ENCODE peak calls at places on chromosomes 11 and 22, in five cellular contexts. D is fibroblast of lung, Z is IMR-90, I is astrocyte, Y is endodermal cell. A is an unnamed sample.
A peak's percentile ranks its signal among the peaks of the same experiment; 100 is the strongest.

GRCh38 chr11:27718853-27719574 is 18.8 kb upstream of the BDNF start:
- DNase-seq in D (peak; percentile 51), Z (peak; percentile 65), I (no peak), Y (peak; percentile 90), A (peak; percentile 63)

GRCh38 chr11:14764213-14764898 is 120.8 kb downstream of the PDE3B start:
- DNase-seq in D (no peak), Z (no peak), I (no peak), Y (no peak), A (no peak)

GRCh38 chr11:31106963-31107576 is 262.5 kb downstream of the DCDC1 start:
- DNase-seq in D (peak; percentile 53), Z (peak; percentile 7), I (peak; percentile 0), Y (peak; percentile 93), A (no peak)

GRCh38 chr11:132032555-132032954 is 662.1 kb downstream of the NTM start:
- DNase-seq in D (peak; percentile 50), Z (peak; percentile 92), I (peak; percentile 76), Y (no peak), A (no peak)

GRCh38 chr11:7512525-7513209 is 1.1 kb upstream of the PPFIBP2 start:
- DNase-seq in D (peak; percentile 49), Z (no peak), I (no peak), Y (peak; percentile 59), A (peak; percentile 94)

GRCh38 chr22:17890892-17891291 is 116.6 kb upstream of the BID start:
- DNase-seq in D (no peak), Z (no peak), I (no peak), Y (no peak), A (no peak)

GRCh38 chr11:64245401-64245796 is 1.3 kb downstream of the PPP1R14B start:
- DNase-seq in D (no peak), Z (no peak), I (no peak), Y (no peak), A (no peak)

GRCh38 chr11:68200639-68201038 is 12.5 kb downstream of the KMT5B start:
- DNase-seq in D (peak; percentile 74), Z (peak; percentile 81), I (peak; percentile 40), Y (no peak), A (no peak)

GRCh38 chr11:66973956-66974585 is 1.0 kb upstream of the C11orf86 start:
- DNase-seq in D (peak; percentile 55), Z (no peak), I (no peak), Y (no peak), A (no peak)

GRCh38 chr11:31690041-31690440 is 121.1 kb downstream of the PAX6 start:
- DNase-seq in D (peak; percentile 23), Z (peak; percentile 24), I (peak; percentile 24), Y (no peak), A (no peak)

GRCh38 chr11:69035959-69036340 is 12.8 kb upstream of the TPCN2 start:
- DNase-seq in D (peak; percentile 80), Z (peak; percentile 61), I (no peak), Y (no peak), A (peak; percentile 92)

GRCh38 chr11:12291767-12292166 is 85.6 kb upstream of the PARVA start:
- DNase-seq in D (no peak), Z (no peak), I (no peak), Y (no peak), A (peak; percentile 22)

GRCh38 chr11:20035375-20035700 is 124.9 kb downstream of the DBX1 start:
- DNase-seq in D (peak; percentile 35), Z (no peak), I (no peak), Y (no peak), A (no peak)

GRCh38 chr11:9672288-9672916 is 8.5 kb downstream of the SWAP70 start:
- DNase-seq in D (no peak), Z (peak; percentile 54), I (peak; percentile 10), Y (no peak), A (no peak)

GRCh38 chr22:31144223-31144622 is 3.9 kb upstream of the PLA2G3 start:
- DNase-seq in D (peak; percentile 23), Z (peak; percentile 50), I (peak; percentile 15), Y (no peak), A (no peak)

GRCh38 chr11:76628408-76628947 is 42.1 kb downstream of the LRRC32 start:
- DNase-seq in D (no peak), Z (no peak), I (no peak), Y (peak; percentile 30), A (no peak)

GRCh38 chr22:38868886-38869381 is 3.1 kb downstream of the CBX6 start:
- DNase-seq in D (peak; percentile 57), Z (peak; percentile 51), I (no peak), Y (peak; percentile 95), A (peak; percentile 92)

GRCh38 chr11:19076744-19077589 is 16.4 kb upstream of the MRGPRX2 start:
- DNase-seq in D (peak; percentile 30), Z (peak; percentile 19), I (no peak), Y (peak; percentile 91), A (peak; percentile 70)

GRCh38 chr11:96257972-96258951 is 84.7 kb downstream of the MAML2 start:
- DNase-seq in D (peak; percentile 58), Z (peak; percentile 58), I (peak; percentile 45), Y (no peak), A (no peak)

GRCh38 chr11:24312464-24313238 is 184.2 kb upstream of the LUZP2 start:
- DNase-seq in D (peak; percentile 20), Z (peak; percentile 84), I (peak; percentile 37), Y (no peak), A (no peak)

GRCh38 chr22:17974703-17975372 is 49.5 kb downstream of the MICAL3 start:
- DNase-seq in D (no peak), Z (no peak), I (no peak), Y (no peak), A (no peak)

GRCh38 chr11:11416502-11416901 is 63.5 kb upstream of the CSNK2A3 start:
- DNase-seq in D (peak; percentile 34), Z (peak; percentile 45), I (peak; percentile 74), Y (no peak), A (no peak)

GRCh38 chr11:10456519-10456918 is 1.5 kb downstream of the AMPD3 start:
- DNase-seq in D (no peak), Z (no peak), I (no peak), Y (peak; percentile 52), A (no peak)

GRCh38 chr22:44373234-44373633 is 60.5 kb upstream of the SHISAL1 start:
- DNase-seq in D (no peak), Z (no peak), I (no peak), Y (peak; percentile 7), A (peak; percentile 35)

GRCh38 chr11:57240007-57240406 is 3.0 kb upstream of the APLNR start:
- DNase-seq in D (no peak), Z (no peak), I (no peak), Y (no peak), A (no peak)

GRCh38 chr11:13118194-13118593 is 109.1 kb downstream of the RASSF10 start:
- DNase-seq in D (peak; percentile 81), Z (peak; percentile 97), I (peak; percentile 99), Y (no peak), A (no peak)

GRCh38 chr11:132576706-132577105 is 955.6 kb downstream of the OPCML start:
- DNase-seq in D (peak; percentile 94), Z (peak; percentile 97), I (peak; percentile 97), Y (peak; percentile 66), A (no peak)

GRCh38 chr11:132960679-132961078 is 571.6 kb downstream of the OPCML start:
- DNase-seq in D (no peak), Z (no peak), I (no peak), Y (no peak), A (no peak)

GRCh38 chr11:119179983-119180382 is 5.3 kb upstream of the NHERF4 start:
- DNase-seq in D (no peak), Z (no peak), I (no peak), Y (no peak), A (no peak)

GRCh38 chr11:14248577-14248976 is 110.4 kb downstream of the RRAS2 start:
- DNase-seq in D (no peak), Z (no peak), I (no peak), Y (peak; percentile 88), A (no peak)

GRCh38 chr22:43796567-43796966 is 15.5 kb downstream of the EFCAB6 start:
- DNase-seq in D (peak; percentile 72), Z (peak; percentile 81), I (peak; percentile 36), Y (peak; percentile 70), A (no peak)

GRCh38 chr11:6457581-6458320 is 16.0 kb downstream of the TRIM3 start:
- DNase-seq in D (no peak), Z (no peak), I (no peak), Y (no peak), A (no peak)

GRCh38 chr11:93432247-93432646 is 101.7 kb downstream of the DEUP1 start:
- DNase-seq in D (no peak), Z (no peak), I (no peak), Y (no peak), A (no peak)

GRCh38 chr11:35615911-35616900 is 2.1 kb upstream of the FJX1 start:
- DNase-seq in D (peak; percentile 80), Z (peak; percentile 74), I (peak; percentile 53), Y (no peak), A (no peak)

GRCh38 chr22:44537016-44537936 is 39.2 kb upstream of the RTL6 start:
- DNase-seq in D (no peak), Z (no peak), I (no peak), Y (peak; percentile 19), A (no peak)

GRCh38 chr22:38745676-38746460 is 9.9 kb downstream of the SUN2 start:
- DNase-seq in D (no peak), Z (no peak), I (no peak), Y (no peak), A (no peak)

GRCh38 chr11:61460986-61461385 is 31.1 kb downstream of the SDHAF2 start:
- DNase-seq in D (no peak), Z (no peak), I (no peak), Y (no peak), A (no peak)

GRCh38 chr11:704799-705645 is 1.0 kb upstream of the EPS8L2 start:
- DNase-seq in D (no peak), Z (no peak), I (no peak), Y (peak; percentile 78), A (peak; percentile 93)
- H3K9ac ChIP-seq in D (peak overlapping the region; percentile 37), Z (no peak overlapping the region), I (peak overlapping the region; percentile 18), Y (no peak overlapping the region), A (no peak overlapping the region)

GRCh38 chr22:46050916-46051614 is 74.1 kb upstream of the WNT7B start:
- DNase-seq in D (no peak), Z (no peak), I (no peak), Y (peak; percentile 35), A (peak; percentile 74)
- H3K4me1 ChIP-seq in D (peaks cover 22% of the 10 kb centered on the region), Z (peaks cover 17% of the 10 kb centered on the region), I (peaks cover 35% of the 10 kb centered on the region), Y (no peaks in the 10 kb centered on the region), A (peaks cover 36% of the 10 kb centered on the region)

DNA sequence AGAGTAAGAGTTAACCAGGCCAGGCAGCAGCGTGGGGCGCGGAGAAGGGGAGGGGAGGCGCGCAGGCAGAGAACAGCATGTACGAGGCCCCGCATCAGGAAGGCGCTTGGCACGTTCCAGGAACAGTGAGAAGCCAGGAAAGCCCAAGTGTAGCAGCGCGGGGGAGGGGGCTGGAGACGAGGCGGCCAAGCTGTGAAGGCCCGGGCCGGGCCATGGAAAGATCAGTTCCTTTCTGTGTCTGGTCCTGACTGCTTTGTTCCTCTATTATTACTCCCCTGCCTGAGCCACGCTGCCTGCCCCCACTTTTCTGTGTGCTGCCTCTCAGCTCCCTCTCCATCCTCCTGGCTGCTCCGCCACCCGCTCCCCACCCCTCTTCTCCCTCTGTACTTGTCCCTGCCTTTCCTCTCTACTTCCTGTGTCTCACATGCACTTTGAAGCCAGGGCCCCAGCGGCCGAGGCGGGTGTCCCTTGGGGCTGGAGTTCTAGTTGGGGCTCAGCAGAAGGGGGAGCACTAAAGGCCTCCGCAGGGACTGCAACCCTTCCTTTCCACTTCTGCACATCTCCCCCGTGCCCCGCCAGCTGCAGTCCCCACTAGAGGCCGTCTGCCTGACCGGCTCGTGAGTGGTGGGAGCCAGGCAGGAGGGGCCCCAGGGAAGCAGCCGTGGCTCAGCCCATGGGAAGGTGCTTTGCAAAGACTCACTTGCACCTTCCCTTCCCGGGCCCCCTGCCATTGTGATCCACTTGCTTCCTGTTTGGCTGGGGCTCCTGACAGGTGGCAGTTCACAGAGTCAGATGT is 63.7 kb downstream of the PRDM11 start:
- DNase-seq in D (peak; percentile 84), Z (peak; percentile 21), I (no peak), Y (peak; percentile 86), A (peak; percentile 96)
- H3K36me3 ChIP-seq in D (no peaks in the 10 kb centered on the region), Z (peaks cover 4% of the 10 kb centered on the region), I (no peaks in the 10 kb centered on the region), Y (no peaks in the 10 kb centered on the region), A (peaks cover 6% of the 10 kb centered on the region)

GRCh38 chr11:74695705-74696280 is 35.4 kb downstream of the CHRDL2 start:
- DNase-seq in D (no peak), Z (no peak), I (no peak), Y (peak; percentile 83), A (no peak)
- H3K9ac ChIP-seq in D (no peak overlapping the region), Z (peak overlapping the region; percentile 28), I (no peak overlapping the region), Y (no peak overlapping the region), A (no peak overlapping the region)

A was measured in kidney.